ENCODE peak calls at places on chromosomes 3 and 15, in five cellular contexts. F is breast epithelium, Z is Peyer's patch, N is stomach, W is heart left ventricle. C is an unnamed sample.

GRCh38 chr3:190325923-190326322 is 3.7 kb upstream of the CLDN1 start:
- DNase-seq in F (no peak), W (no peak), Z (no peak), N (no peak), C (no peak)

GRCh38 chr15:68435966-68436365 is 4.0 kb upstream of the ITGA11 start:
- DNase-seq in W (no peak), Z (no peak), N (no peak), F (no peak), C (no peak)

GRCh38 chr3:144942501-144943197 is 971.0 kb downstream of the DIPK2A start:
- DNase-seq in N (no peak), F (no peak), Z (no peak), W (no peak), C (no peak)

GRCh38 chr3:71916747-71917369 is 131.9 kb upstream of the PROK2 start:
- DNase-seq in F (no peak), Z (no peak), W (no peak), N (no peak), C (peak)

GRCh38 chr3:50264389-50264963 is 4.5 kb upstream of the SEMA3B start:
- DNase-seq in Z (peak), N (peak), W (peak), F (no peak), C (peak)

GRCh38 chr15:63600646-63601025 is 3.4 kb downstream of the FBXL22 start:
- DNase-seq in N (peak), Z (peak), W (peak), F (peak), C (peak)

GRCh38 chr3:136437006-136437405 is 186.9 kb downstream of the PCCB start:
- DNase-seq in Z (no peak), W (no peak), F (no peak), N (no peak), C (no peak)

GRCh38 chr3:152480282-152480953 is 211.7 kb downstream of the MBNL1 start:
- DNase-seq in W (no peak), Z (no peak), N (no peak), F (no peak), C (no peak)

GRCh38 chr3:34005886-34006285 is 207.5 kb downstream of the PDCD6IP start:
- DNase-seq in Z (no peak), F (no peak), N (no peak), W (no peak), C (no peak)

GRCh38 chr3:118760611-118761606 is 273.7 kb downstream of the IGSF11 start:
- DNase-seq in F (no peak), W (no peak), N (no peak), Z (no peak), C (no peak)

GRCh38 chr3:82347585-82347984 is 586.1 kb upstream of the GBE1 start:
- DNase-seq in Z (no peak), W (no peak), N (no peak), F (no peak), C (no peak)

GRCh38 chr3:186255703-186256331 is 106.2 kb downstream of the DGKG start:
- DNase-seq in Z (no peak), F (no peak), N (peak), W (no peak), C (peak)

GRCh38 chr15:82183121-82184031 is 79.2 kb downstream of the EFL1 start:
- DNase-seq in F (no peak), N (no peak), Z (no peak), W (no peak), C (no peak)

GRCh38 chr3:31848921-31849320 is 132.1 kb downstream of the OSBPL10 start:
- DNase-seq in W (no peak), F (no peak), Z (no peak), N (no peak), C (no peak)

GRCh38 chr15:58585668-58586461 is 154.1 kb downstream of the LIPC start:
- DNase-seq in F (no peak), N (no peak), Z (no peak), W (no peak), C (no peak)

GRCh38 chr15:99017322-99017701 is 9.7 kb upstream of the PGPEP1L start:
- DNase-seq in F (no peak), Z (no peak), N (no peak), W (no peak), C (no peak)

GRCh38 chr15:77030928-77031375 is 36.0 kb downstream of the PSTPIP1 start:
- DNase-seq in N (peak), F (peak), W (peak), Z (peak), C (peak)
- TF ChIP-seq POLR2A in N (no peak), F (no peak), W (no peak), Z (no peak), C (no peak)

DNA sequence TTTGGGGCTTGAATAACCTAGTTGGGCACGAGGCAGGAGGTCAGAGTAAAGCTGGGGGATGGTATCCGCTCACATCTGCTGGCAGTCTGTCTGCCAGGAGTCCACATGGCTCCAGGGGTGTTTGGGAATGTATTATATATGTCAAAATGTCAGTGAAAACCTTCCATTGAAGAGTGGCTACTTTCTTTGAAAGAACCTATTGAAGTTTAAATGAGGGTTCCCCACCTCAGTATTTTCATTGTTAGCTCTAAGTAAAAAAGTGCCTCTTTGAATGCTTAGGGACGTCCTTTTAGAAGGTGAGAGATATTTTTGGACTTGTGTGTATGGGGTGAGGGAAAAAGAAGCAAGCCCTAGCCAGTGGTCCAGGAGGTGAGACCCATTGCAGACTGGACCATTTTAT is 68.4 kb downstream of the CLDN11 start:
- DNase-seq in Z (no peak), W (no peak), F (no peak), N (no peak), C (no peak)
- H3K27ac ChIP-seq in Z (no peak), W (no peak), F (peak), N (no peak), C (no peak)

DNA sequence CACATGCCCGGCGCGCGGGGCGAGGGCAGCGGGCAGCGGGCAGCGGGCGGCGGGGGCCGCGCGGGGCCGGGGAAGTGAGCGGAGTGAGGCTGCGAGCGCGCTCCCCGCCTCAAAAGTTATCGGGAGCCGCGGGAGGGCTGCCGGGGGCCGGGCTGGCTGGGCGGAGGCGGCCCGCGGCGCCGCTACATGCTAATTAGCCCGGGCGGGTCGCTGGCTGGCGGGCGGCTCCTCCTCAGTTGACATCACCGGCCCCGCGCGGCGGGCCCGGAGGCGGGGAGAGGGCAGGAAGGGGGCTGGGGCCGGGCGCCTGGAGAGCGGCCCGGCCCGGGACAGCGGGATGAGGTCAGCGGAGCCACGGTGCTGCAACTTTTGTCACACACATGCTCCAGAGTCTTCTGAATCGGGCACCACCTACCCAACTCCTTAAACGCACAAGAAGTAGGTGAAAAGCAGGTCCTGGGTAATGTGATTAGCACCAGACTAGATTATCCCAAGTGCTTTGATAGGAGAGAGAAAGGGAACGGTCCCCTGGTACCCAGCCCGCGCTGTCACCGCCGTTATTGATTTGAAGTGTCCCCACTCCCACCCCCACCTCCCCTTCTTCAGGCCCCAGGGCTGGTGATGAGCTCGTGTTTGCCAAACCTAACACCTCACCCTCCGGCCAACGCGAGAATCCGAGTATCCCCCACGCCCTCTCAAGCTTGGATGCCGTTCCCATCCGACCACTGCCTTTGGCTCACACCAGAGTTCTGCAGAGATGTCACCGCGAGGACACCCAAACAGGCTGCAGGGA is at the start of gene HEG1:
- DNase-seq in Z (peak), N (peak), W (peak), F (peak), C (peak)
- TF ChIP-seq POLR2A in Z (no peak), N (no peak), W (no peak), F (no peak), C (peak)

GRCh38 chr15:66170716-66171115 is 82.8 kb downstream of the MEGF11 start:
- DNase-seq in F (no peak), Z (no peak), N (no peak), W (no peak), C (no peak)

GRCh38 chr15:66169023-66169422 is 84.5 kb downstream of the MEGF11 start:
- DNase-seq in F (no peak), Z (no peak), N (no peak), W (no peak), C (no peak)

GRCh38 chr15:66169625-66170024 is 83.9 kb downstream of the MEGF11 start:
- DNase-seq in Z (no peak), N (no peak), W (no peak), F (no peak), C (no peak)

GRCh38 chr15:66171891-66172290 is 81.7 kb downstream of the MEGF11 start:
- DNase-seq in Z (no peak), W (no peak), N (no peak), F (no peak), C (no peak)

DNA sequence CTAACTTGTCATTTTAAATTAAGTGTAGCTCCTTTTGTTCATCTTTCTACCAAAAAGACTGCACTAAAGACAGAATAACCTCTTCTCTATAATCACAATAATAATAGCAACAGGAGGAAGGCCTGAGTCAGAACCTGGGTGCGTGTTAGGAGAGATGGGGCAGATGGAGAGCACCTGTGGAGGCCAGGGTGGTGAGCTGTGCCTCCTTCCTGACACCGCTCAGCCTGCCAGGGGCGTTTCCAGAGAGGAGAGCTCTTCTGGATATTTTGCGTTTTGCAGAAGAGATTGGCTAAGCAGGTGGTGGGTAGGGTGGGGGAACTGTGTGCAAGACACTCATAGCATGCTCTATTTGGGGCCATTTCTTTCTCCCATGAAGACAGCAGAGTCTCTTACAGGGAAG is 83.5 kb downstream of the MEGF11 start:
- DNase-seq in W (no peak), F (no peak), N (no peak), Z (no peak), C (no peak)
- H3K27ac ChIP-seq in W (no peak), F (no peak), N (no peak), Z (no peak), C (no peak)

GRCh38 chr15:48940508-48940907 is 23.2 kb downstream of the SHC4 start:
- DNase-seq in W (no peak), F (no peak), Z (no peak), N (no peak), C (no peak)

GRCh38 chr15:48939686-48940085 is 24.0 kb downstream of the SHC4 start:
- DNase-seq in W (no peak), N (no peak), Z (no peak), F (no peak), C (no peak)

GRCh38 chr15:48937886-48938285 is 25.8 kb downstream of the SHC4 start:
- DNase-seq in Z (no peak), W (no peak), N (no peak), F (no peak), C (no peak)

GRCh38 chr15:48935236-48935635 is 28.5 kb downstream of the SHC4 start:
- DNase-seq in Z (no peak), N (no peak), W (no peak), F (no peak), C (no peak)

DNA sequence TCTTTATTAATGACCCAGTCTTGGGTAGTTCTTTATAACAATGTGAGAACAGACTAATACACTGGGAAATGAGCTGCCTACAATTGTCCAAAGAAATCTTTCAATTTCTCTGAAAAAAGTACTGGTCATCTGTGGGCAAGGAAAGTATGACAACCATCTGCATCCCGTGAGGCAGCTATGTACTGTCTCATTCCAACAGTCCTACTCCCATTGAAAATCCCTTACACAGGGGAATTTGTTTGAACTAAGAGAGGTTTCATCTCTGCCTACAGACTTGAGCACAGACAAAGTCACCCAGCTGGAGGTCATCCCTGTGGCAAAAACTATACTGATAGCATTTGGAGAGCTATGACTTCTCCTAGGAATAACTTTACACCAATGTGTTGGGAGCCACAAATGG is 27.1 kb downstream of the SHC4 start:
- DNase-seq in W (no peak), N (no peak), Z (no peak), F (no peak), C (no peak)
- TF ChIP-seq POLR2A in W (no peak), N (no peak), Z (no peak), F (no peak), C (no peak)

DNA sequence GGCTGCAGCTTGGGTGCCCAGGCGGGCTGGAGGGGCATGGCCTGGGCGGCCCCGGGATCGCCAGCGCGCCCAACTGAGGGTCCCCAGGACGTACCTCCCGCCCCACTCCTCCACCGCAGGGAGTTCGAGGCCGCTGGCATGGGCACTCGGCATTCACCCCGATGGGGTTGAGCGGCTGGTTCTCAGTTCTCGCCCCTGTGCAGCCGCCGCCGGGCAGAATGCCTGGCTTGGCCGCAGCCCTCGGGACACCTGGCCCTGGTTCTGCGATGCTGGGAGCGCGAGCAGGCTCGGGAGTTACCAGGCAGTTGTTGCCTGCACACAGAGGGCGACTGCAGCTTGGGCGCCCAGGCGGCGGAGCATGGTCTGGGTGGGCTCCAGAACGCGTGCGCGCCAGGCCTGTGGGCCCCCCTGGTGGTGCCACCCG is 121.4 kb downstream of the LMLN start:
- DNase-seq in W (no peak), N (no peak), Z (no peak), F (no peak), C (no peak)
- H3K27ac ChIP-seq in W (no peak), N (no peak), Z (no peak), F (no peak), C (no peak)

DNA sequence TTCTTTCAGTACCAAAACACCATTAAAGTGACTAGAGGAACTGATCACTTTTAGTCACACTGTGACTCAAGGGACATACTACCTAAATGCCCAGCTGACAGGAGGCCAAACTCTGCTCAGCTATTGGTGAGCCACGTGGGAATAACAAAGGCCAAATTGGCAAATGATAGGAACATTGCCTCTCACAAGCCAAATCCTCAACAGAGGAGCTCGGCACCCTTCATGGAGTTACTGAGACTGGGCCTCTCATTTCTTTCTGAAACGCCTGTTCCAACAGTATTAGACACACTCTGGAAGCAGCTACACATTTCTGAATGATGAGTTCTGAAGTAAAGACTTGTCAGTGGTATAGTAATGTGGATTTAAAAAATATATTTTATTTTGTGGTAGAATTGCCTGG is 166.0 kb upstream of the COL8A1 start:
- DNase-seq in W (no peak), F (no peak), N (no peak), Z (no peak), C (no peak)
- TF ChIP-seq POLR2A in W (no peak), F (no peak), N (no peak), Z (no peak), C (no peak)